ENCODE peak calls at places on chromosomes 3 and 15, in six cellular contexts. P, I, Z, D, U and L are unnamed samples.

GRCh38 chr3:134044459-134044858 is 14.7 kb upstream of the SLCO2A1 start:
- DNase-seq in P (no peak), I (no peak), Z (no peak), D (no peak), U (no peak), L (no peak)

GRCh38 chr3:16132926-16133325 is 41.6 kb upstream of the GALNT15 start:
- DNase-seq in P (no peak), I (no peak), Z (no peak), D (peak; percentile 24), U (no peak), L (no peak)

GRCh38 chr15:85710340-85710842 is 84.3 kb downstream of the KLHL25 start:
- DNase-seq in P (no peak), I (no peak), Z (peak; percentile 75), D (no peak), U (no peak), L (no peak)

GRCh38 chr15:61106044-61106834 is 122.9 kb downstream of the RORA start:
- DNase-seq in P (no peak), I (no peak), Z (no peak), D (no peak), U (no peak), L (no peak)

GRCh38 chr15:37096878-37097568 is 3.3 kb downstream of the MEIS2 start:
- DNase-seq in P (no peak), I (no peak), Z (no peak), D (no peak), U (no peak), L (no peak)

GRCh38 chr3:184335661-184336483 is 1.5 kb upstream of the FAM131A start:
- DNase-seq in P (peak; percentile 83), I (peak; percentile 81), Z (no peak), D (peak; percentile 90), U (peak; percentile 61), L (peak; percentile 89)

GRCh38 chr15:68617001-68617400 is 38.2 kb downstream of the CORO2B start:
- DNase-seq in P (no peak), I (no peak), Z (no peak), D (no peak), U (peak; percentile 43), L (no peak)

GRCh38 chr3:190217081-190217480 is 96.4 kb upstream of the P3H2 start:
- DNase-seq in P (no peak), I (no peak), Z (no peak), D (no peak), U (peak; percentile 45), L (no peak)

GRCh38 chr3:192929755-192930491 is 12.3 kb upstream of the MB21D2 start:
- DNase-seq in P (no peak), I (no peak), Z (no peak), D (no peak), U (peak; percentile 75), L (no peak)

GRCh38 chr15:47484119-47484518 is 233.2 kb upstream of the SEMA6D start:
- DNase-seq in P (no peak), I (no peak), Z (no peak), D (no peak), U (no peak), L (no peak)